ENCODE peak calls at places on chromosomes 6 and 20, in five cellular contexts. S is A549, Y is HepG2, O is K562, Z is H1. Q is an unnamed sample.

GRCh38 chr6:73264446-73264845 is 1.4 kb upstream of the KHDC1 start:
- DNase-seq in Z (no peak), O (no peak), Y (no peak), S (no peak), Q (no peak)

GRCh38 chr6:56582246-56582645 is 60.4 kb downstream of the DST start:
- DNase-seq in Z (no peak), S (no peak), O (no peak), Y (no peak), Q (no peak)

GRCh38 chr20:63974402-63975200 is 4.8 kb downstream of the SAMD10 start:
- DNase-seq in S (peak; percentile 36), Y (no peak), Z (no peak), O (no peak), Q (peak; percentile 74)

GRCh38 chr20:48740714-48741113 is 87.1 kb downstream of the PREX1 start:
- DNase-seq in Y (no peak), S (no peak), O (no peak), Z (no peak), Q (no peak)

GRCh38 chr6:25025919-25026301 is 90.2 kb upstream of the RIPOR2 start:
- DNase-seq in O (no peak), Z (no peak), S (no peak), Y (no peak), Q (peak; percentile 22)

GRCh38 chr20:56933331-56933698 is 304.2 kb downstream of the TFAP2C start:
- DNase-seq in Z (no peak), O (no peak), Y (no peak), S (no peak), Q (no peak)

GRCh38 chr20:58492795-58493538 is 22.2 kb downstream of the APCDD1L start:
- DNase-seq in Z (no peak), S (no peak), O (no peak), Y (no peak), Q (no peak)

GRCh38 chr6:129630606-129631005 is 79.4 kb downstream of the ARHGAP18 start:
- DNase-seq in O (no peak), Y (peak; percentile 28), S (no peak), Z (no peak), Q (no peak)

GRCh38 chr6:135774006-135774405 is 77.5 kb upstream of the PDE7B start:
- DNase-seq in Z (no peak), Y (no peak), S (no peak), O (no peak), Q (no peak)

GRCh38 chr20:25277051-25277801 is 29.3 kb downstream of the PYGB start:
- DNase-seq in Y (no peak), S (no peak), O (no peak), Z (no peak), Q (no peak)

GRCh38 chr20:51715028-51715872 is 52.9 kb downstream of the ATP9A start:
- DNase-seq in Z (no peak), Y (no peak), S (no peak), O (no peak), Q (no peak)

GRCh38 chr20:59082077-59082740 is 39.6 kb upstream of the PRELID3B start:
- DNase-seq in Y (peak; percentile 30), Z (no peak), S (peak; percentile 8), O (peak; percentile 13), Q (peak; percentile 84)

GRCh38 chr6:28525496-28526039 is at the start of gene GPX5:
- DNase-seq in Z (no peak), S (no peak), Y (no peak), O (peak; percentile 63), Q (no peak)

GRCh38 chr6:52539607-52540006 is 37.3 kb downstream of the TRAM2 start:
- DNase-seq in S (no peak), Y (no peak), O (peak; percentile 73), Z (no peak), Q (peak; percentile 87)

GRCh38 chr6:27650620-27651370 is 177.9 kb upstream of the ZNF184 start:
- DNase-seq in Y (peak; percentile 81), S (peak; percentile 88), O (peak; percentile 93), Z (peak; percentile 70), Q (peak; percentile 35)

GRCh38 chr20:51061646-51062045 is 38.7 kb upstream of the KCNG1 start:
- DNase-seq in O (no peak), S (no peak), Y (no peak), Z (no peak), Q (no peak)

GRCh38 chr6:163752446-163752845 is 337.9 kb downstream of the QKI start:
- DNase-seq in Z (no peak), Y (no peak), S (no peak), O (no peak), Q (no peak)

GRCh38 chr6:85443720-85444119 is 6.2 kb upstream of the NT5E start:
- DNase-seq in Y (no peak), Z (no peak), S (no peak), O (no peak), Q (no peak)

GRCh38 chr20:62186887-62187866 is 4.3 kb downstream of the MTG2 start:
- DNase-seq in S (no peak), Y (no peak), Z (no peak), O (no peak), Q (peak; percentile 37)

GRCh38 chr6:111565316-111566221 is 40.1 kb downstream of the TRAF3IP2 start:
- DNase-seq in O (peak; percentile 29), S (peak; percentile 19), Y (peak; percentile 30), Z (no peak), Q (no peak)

GRCh38 chr20:33859157-33859695 is 48.1 kb downstream of the CHMP4B start:
- DNase-seq in Y (peak; percentile 37), O (no peak), Z (no peak), S (peak; percentile 39), Q (no peak)

GRCh38 chr6:137202078-137202477 is 17.1 kb downstream of the IFNGR1 start:
- DNase-seq in S (peak; percentile 8), O (no peak), Z (no peak), Y (no peak), Q (no peak)

GRCh38 chr6:127302728-127303675 is 36.3 kb downstream of the RNF146 start:
- DNase-seq in O (peak; percentile 21), Z (no peak), Y (peak; percentile 25), S (peak; percentile 44), Q (peak; percentile 48)

GRCh38 chr6:38354905-38355304 is 284.8 kb downstream of the BTBD9 start:
- DNase-seq in Y (no peak), Z (no peak), O (no peak), S (no peak), Q (no peak)

GRCh38 chr6:29631209-29631810 is 1.7 kb downstream of the GABBR1 start:
- DNase-seq in O (peak; percentile 90), S (no peak), Y (no peak), Z (no peak), Q (peak; percentile 34)

GRCh38 chr6:82909551-82909950 is 156.1 kb downstream of the UBE3D start:
- DNase-seq in S (no peak), O (no peak), Y (no peak), Z (no peak), Q (no peak)

GRCh38 chr6:53938810-53939209 is 144.0 kb downstream of the LRRC1 start:
- DNase-seq in Y (no peak), S (no peak), Z (no peak), O (no peak), Q (peak; percentile 64)

GRCh38 chr20:6513586-6513985 is 253.9 kb upstream of the BMP2 start:
- DNase-seq in Y (no peak), S (no peak), O (no peak), Z (no peak), Q (no peak)

GRCh38 chr6:113802779-113803178 is 54.4 kb upstream of the MARCKS start:
- DNase-seq in S (no peak), Z (no peak), Y (no peak), O (no peak), Q (no peak)

GRCh38 chr6:89944826-89945407 is 50.6 kb downstream of the GJA10 start:
- DNase-seq in Z (no peak), S (peak; percentile 28), O (peak; percentile 12), Y (peak; percentile 4), Q (peak; percentile 33)

GRCh38 chr6:50846109-50846859 is 27.6 kb downstream of the TFAP2B start:
- DNase-seq in S (no peak), Z (no peak), O (no peak), Y (no peak), Q (no peak)
- TF ChIP-seq MAFK in S (no peak), Z (no peak), O (no peak), Y (no peak), Q (no peak)

DNA sequence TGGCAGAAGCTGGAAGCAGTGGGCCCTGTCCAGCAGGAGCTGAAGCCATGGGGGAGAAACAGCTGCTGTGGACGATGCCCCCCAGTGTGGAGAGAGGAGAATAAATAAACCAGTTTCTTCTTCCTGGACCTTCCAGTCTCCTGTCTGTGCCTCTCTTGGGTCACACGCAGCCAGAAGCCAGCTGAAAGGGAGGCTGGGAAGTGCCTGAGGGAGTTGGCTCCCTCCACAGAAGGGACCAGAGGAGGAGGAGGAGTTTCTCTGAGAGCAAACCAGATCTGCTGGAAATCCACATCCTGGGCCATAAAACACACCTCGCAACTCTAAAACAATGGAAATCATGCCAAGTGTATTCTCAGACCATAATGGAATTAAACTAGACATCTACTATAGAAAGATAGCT is 577.0 kb downstream of the CDH26 start:
- DNase-seq in Z (no peak), O (no peak), Y (no peak), S (no peak), Q (no peak)
- TF ChIP-seq MAFK in Z (no peak), O (no peak), Y (no peak), S (no peak), Q (no peak)

DNA sequence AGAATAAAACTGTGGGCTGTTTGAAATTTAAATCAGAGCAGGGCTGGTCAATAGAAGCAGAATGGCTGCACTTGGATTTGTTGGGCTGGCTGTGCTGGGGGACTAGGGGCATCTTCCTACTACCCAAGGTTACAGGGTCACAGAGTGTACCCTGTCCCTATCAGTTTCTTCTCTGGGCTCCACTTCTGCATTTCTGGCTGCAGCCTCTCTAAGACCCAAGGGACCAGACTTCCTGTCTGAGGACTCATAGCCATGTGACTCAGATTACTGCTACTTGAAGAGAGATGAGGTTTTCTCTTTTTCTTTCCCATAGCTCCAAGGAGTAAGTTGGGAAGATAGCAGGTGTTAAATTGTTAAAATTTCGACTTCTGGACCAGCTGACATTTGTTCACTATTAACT is 376.8 kb downstream of the DHX35 start:
- DNase-seq in Y (no peak), O (no peak), Z (no peak), S (no peak), Q (no peak)
- TF ChIP-seq MAFK in Y (no peak), O (no peak), Z (no peak), S (no peak), Q (no peak)

GRCh38 chr6:5201271-5201670 is 59.5 kb downstream of the LYRM4 start:
- DNase-seq in Z (no peak), Y (no peak), O (no peak), S (no peak), Q (no peak)
- TF ChIP-seq MAFK in Z (no peak), Y (no peak), O (no peak), S (no peak), Q (no peak)

Q was measured in IMR-90.